ENCODE peak calls at places on chromosome 1, in five cellular contexts. I, O, Z, U and R are unnamed samples.

GRCh38 chr1:232471250-232471649 is 158.7 kb downstream of the SIPA1L2 start:
- DNase-seq in O (no peak), I (no peak), Z (no peak), U (no peak), R (no peak)

GRCh38 chr1:50977575-50978143 is 7.6 kb downstream of the CDKN2C start:
- DNase-seq in I (peak), O (peak), U (peak), Z (no peak), R (peak)

GRCh38 chr1:97943354-97943753 is 22.5 kb upstream of the DPYD start:
- DNase-seq in U (no peak), I (no peak), Z (no peak), O (no peak), R (no peak)

GRCh38 chr1:31669786-31670582 is 25.3 kb upstream of the PEF1 start:
- DNase-seq in Z (no peak), O (no peak), I (no peak), U (no peak), R (no peak)

GRCh38 chr1:218207194-218207593 is 77.9 kb upstream of the RRP15 start:
- DNase-seq in O (no peak), I (no peak), Z (no peak), U (no peak), R (no peak)

GRCh38 chr1:43172532-43172972 is 422 bp downstream of the CFAP57 start:
- DNase-seq in Z (no peak), U (peak), O (no peak), I (peak), R (peak)

GRCh38 chr1:179820216-179820970 is 57.2 kb downstream of the TOR1AIP2 start:
- DNase-seq in U (no peak), O (no peak), Z (no peak), I (no peak), R (no peak)

GRCh38 chr1:201708085-201708512 is 120.9 kb upstream of the IPO9 start:
- DNase-seq in Z (no peak), U (no peak), I (no peak), O (no peak), R (no peak)

GRCh38 chr1:112808861-112809684 is 93.9 kb upstream of the PPM1J start:
- DNase-seq in U (peak), O (peak), I (peak), Z (no peak), R (peak)

GRCh38 chr1:198350456-198350855 is 190.0 kb downstream of the ATP6V1G3 start:
- DNase-seq in O (no peak), Z (no peak), I (no peak), U (no peak), R (no peak)

GRCh38 chr1:150876111-150876434 is 326 bp downstream of the ARNT start:
- DNase-seq in Z (no peak), U (peak), O (no peak), I (peak), R (no peak)

GRCh38 chr1:54053745-54054437 is 483 bp downstream of the TCEANC2 start:
- DNase-seq in U (no peak), O (no peak), I (no peak), Z (no peak), R (no peak)

GRCh38 chr1:26094677-26095383 is 16.8 kb upstream of the PDIK1L start:
- DNase-seq in U (no peak), I (no peak), O (peak), Z (no peak), R (no peak)

GRCh38 chr1:2504224-2504948 is 22.0 kb downstream of the PANK4 start:
- DNase-seq in U (no peak), O (no peak), I (no peak), Z (no peak), R (no peak)

GRCh38 chr1:200670215-200671118 is 760 bp upstream of the DDX59 start:
- DNase-seq in I (peak), Z (no peak), O (no peak), U (peak), R (peak)

GRCh38 chr1:81208441-81208840 is 592.3 kb upstream of the ADGRL2 start:
- DNase-seq in I (no peak), O (no peak), Z (no peak), U (no peak), R (no peak)

DNA sequence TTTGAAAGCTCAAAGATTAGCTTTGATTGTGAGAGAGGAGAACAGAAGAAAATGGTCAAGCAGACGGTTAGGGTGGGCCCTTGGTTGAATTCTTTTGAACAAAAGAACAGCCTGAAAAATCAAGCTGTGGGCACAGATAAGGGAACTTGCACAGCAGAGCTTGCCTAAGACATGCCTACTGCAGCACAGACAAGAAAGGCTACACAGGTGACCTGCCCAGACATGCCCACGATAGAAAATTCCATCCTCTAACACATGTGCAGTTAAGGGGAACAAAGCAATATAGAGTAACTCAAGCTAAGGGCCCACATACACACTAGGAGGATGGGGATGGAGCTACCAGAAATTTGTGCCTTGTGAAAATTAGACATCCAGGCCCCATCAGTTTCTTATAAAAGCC is 512.5 kb upstream of the LRRC7 start:
- DNase-seq in U (no peak), Z (no peak), I (no peak), O (no peak), R (no peak)
- TF ChIP-seq POLR2A in U (no peak), Z (no peak), I (no peak), O (no peak), R (no peak)

GRCh38 chr1:20717452-20718342 is at the start of gene KIF17:
- DNase-seq in I (peak), U (no peak), Z (no peak), O (peak), R (peak)
- TF ChIP-seq POLR2AphosphoS5 in I (no peak), U (no peak), Z (no peak), O (no peak), R (no peak)

GRCh38 chr1:192984058-192984457 is 75.1 kb downstream of the UCHL5 start:
- DNase-seq in I (no peak), O (no peak), Z (no peak), U (no peak), R (no peak)

GRCh38 chr1:192979542-192979941 is 79.6 kb downstream of the UCHL5 start:
- DNase-seq in U (no peak), Z (no peak), I (no peak), O (no peak), R (no peak)

GRCh38 chr1:192986110-192986747 is 72.9 kb downstream of the UCHL5 start:
- DNase-seq in Z (no peak), O (no peak), I (no peak), U (no peak), R (no peak)

GRCh38 chr1:192980856-192981255 is 78.3 kb downstream of the UCHL5 start:
- DNase-seq in O (no peak), I (no peak), Z (no peak), U (no peak), R (no peak)

GRCh38 chr1:192983349-192983980 is 75.7 kb downstream of the UCHL5 start:
- DNase-seq in Z (peak), O (no peak), I (no peak), U (no peak), R (no peak)
- TF ChIP-seq TAF1 in Z (no peak), O (no peak), I (no peak), U (no peak), R (no peak)

GRCh38 chr1:11800756-11801433 is 4.9 kb downstream of the MTHFR start:
- DNase-seq in I (no peak), U (no peak), O (no peak), Z (no peak), R (no peak)

GRCh38 chr1:11802616-11802972 is 3.2 kb downstream of the MTHFR start:
- DNase-seq in Z (no peak), I (no peak), O (no peak), U (no peak), R (no peak)

GRCh38 chr1:11805454-11806306 is at the start of the genes CLCN6 and MTHFR:
- DNase-seq in Z (peak), I (peak), O (peak), U (peak), R (peak)

GRCh38 chr1:11804666-11805453 is 904 bp downstream of the MTHFR start:
- DNase-seq in I (no peak), U (no peak), O (peak), Z (no peak), R (no peak)

DNA sequence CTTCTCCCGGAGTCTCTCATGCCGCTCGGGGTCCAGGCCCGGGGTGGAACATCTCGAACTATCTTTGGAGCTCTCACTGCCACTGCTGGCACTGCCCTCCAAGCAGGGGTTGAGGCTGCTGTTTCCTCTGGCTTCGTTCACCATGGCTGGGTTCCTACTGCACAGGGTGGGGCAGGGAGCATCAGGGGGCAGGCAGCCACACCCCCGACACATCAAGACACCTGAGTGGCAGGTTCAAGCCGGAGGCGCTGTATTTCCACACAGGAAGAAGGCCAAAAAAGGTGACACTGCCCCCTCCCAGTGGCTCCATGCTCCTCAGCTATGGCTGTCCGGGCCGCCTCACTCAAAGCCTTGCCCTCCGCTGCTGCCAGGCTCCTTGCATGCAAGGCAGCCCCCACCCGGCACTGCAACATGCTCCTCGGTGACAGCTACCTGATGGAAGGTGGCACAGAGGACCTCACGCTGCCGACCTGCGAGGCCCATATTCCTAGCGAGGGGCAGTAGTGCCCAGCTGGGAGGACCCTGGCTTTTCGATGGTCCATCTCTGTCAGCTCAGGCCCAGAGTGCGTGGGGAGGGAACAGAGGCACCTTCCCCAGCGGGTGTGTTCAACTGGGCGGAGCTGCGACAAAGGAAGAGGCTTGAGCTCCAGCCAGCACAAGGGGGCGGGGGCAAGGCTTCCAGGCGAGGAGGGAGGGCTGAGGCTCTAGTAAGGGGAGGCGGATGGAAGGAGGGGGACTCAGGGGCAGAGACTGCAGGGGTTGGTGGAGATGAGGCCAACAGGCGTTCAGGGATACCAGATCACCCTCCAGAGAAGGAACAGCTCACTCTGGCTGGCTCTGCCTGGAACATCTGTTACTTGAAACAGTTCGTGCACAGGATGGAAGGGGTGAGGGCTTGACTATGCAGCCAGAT is 2.5 kb downstream of the MTHFR start:
- DNase-seq in Z (peak), U (peak), O (peak), I (peak), R (peak)
- TF ChIP-seq POLR2A in Z (peak), U (peak), O (no peak), I (no peak), R (no peak)

DNA sequence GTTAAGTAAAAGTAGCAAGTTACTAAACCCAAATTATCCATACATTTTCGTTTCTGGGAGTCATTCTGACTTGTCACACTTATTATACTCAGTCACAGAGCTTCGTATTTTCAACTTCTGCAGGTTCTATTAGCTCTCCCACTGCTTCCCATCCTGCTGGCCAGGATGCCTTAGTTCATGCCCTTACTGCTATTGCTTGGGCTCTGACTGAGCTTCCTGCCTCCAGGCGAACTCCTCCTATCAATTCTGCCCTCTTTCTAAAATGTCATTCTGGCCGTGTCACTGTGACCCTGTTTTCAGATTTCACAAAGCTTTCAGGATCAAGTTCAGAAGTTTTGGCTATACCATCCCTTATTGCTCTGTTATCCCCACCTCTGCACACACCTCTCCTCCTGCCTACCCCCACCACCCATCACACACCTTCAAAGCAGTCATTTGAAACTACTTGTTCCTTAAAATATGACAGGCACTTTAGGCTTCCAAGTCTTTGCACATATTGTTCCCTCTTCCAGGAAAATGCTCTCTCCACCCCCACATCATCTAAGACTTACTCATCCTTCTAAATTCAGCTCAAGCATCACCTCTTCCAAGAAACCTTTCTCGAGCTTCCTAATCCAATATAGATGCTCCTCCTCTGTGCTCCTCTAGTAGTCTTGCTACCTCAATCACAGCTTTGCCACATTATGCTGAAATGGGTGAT is 278.0 kb downstream of the BRINP2 start:
- DNase-seq in Z (no peak), I (no peak), O (no peak), U (no peak), R (no peak)
- TF ChIP-seq POLR2AphosphoS5 in Z (no peak), I (no peak), O (no peak), U (no peak), R (no peak)